ENCODE peak calls at places on chromosomes 4 and X, in seven cellular contexts. Z is endodermal cell, W is Peyer's patch, P is AG09309, I is fibroblast of pulmonary artery, L is fibroblast of mammary gland, A is HFF-Myc. Q is an unnamed sample.

GRCh38 chrX:19673334-19674040 is 158.2 kb upstream of the MAP3K15 start:
- DNase-seq in W (peak), A (peak), I (peak), P (peak), L (peak), Z (no peak), Q (no peak)

GRCh38 chr4:85368932-85369331 is 106.0 kb upstream of the ARHGAP24 start:
- DNase-seq in Z (no peak), I (no peak), P (no peak), A (no peak), W (no peak), L (no peak), Q (no peak)

GRCh38 chr4:176584031-176584430 is 208.7 kb downstream of the VEGFC start:
- DNase-seq in L (peak), P (no peak), I (no peak), A (no peak), W (no peak), Z (no peak), Q (no peak)

GRCh38 chr4:88737304-88738015 is 39.8 kb upstream of the NAP1L5 start:
- DNase-seq in L (peak), I (no peak), W (no peak), A (no peak), P (no peak), Z (peak), Q (peak)

GRCh38 chr4:82217986-82218715 is 155.6 kb downstream of the HNRNPD start:
- DNase-seq in A (no peak), I (peak), Z (no peak), P (no peak), W (no peak), L (no peak), Q (no peak)

GRCh38 chr4:134567461-134567860 is 365.9 kb upstream of the PABPC4L start:
- DNase-seq in Z (no peak), W (no peak), L (no peak), I (peak), A (no peak), P (no peak), Q (no peak)

GRCh38 chr4:153228512-153229145 is 24.4 kb downstream of the TRIM2 start:
- DNase-seq in P (no peak), W (no peak), A (no peak), L (no peak), I (peak), Z (no peak), Q (no peak)

GRCh38 chrX:10556405-10556804 is 64.0 kb downstream of the MID1 start:
- DNase-seq in A (no peak), Z (no peak), P (no peak), I (no peak), W (no peak), L (no peak), Q (no peak)

GRCh38 chr4:75391489-75392166 is 122.6 kb downstream of the RCHY1 start:
- DNase-seq in P (no peak), Z (no peak), I (no peak), L (no peak), A (no peak), W (no peak), Q (no peak)

GRCh38 chr4:89563431-89563830 is 255.8 kb upstream of the GPRIN3 start:
- DNase-seq in L (peak), I (peak), W (no peak), P (no peak), A (no peak), Z (no peak), Q (no peak)

GRCh38 chrX:44748014-44748413 is 95.8 kb upstream of the DUSP21 start:
- DNase-seq in Z (no peak), P (no peak), L (peak), I (peak), W (no peak), A (no peak), Q (no peak)

GRCh38 chr4:168735735-168736134 is 238.9 kb downstream of the PALLD start:
- DNase-seq in A (no peak), I (no peak), P (no peak), W (no peak), Z (no peak), L (no peak), Q (no peak)

GRCh38 chr4:147788791-147789190 is 56.9 kb downstream of the ARHGAP10 start:
- DNase-seq in W (no peak), I (no peak), Z (no peak), A (no peak), L (peak), P (no peak), Q (no peak)

GRCh38 chr4:20337261-20337664 is 85.6 kb downstream of the SLIT2 start:
- DNase-seq in L (peak), Z (peak), I (no peak), W (no peak), A (no peak), P (no peak), Q (no peak)

GRCh38 chr4:76067652-76068286 is 6.7 kb upstream of the ART3 start:
- DNase-seq in Z (peak), P (peak), I (peak), A (peak), L (peak), W (peak), Q (peak)

GRCh38 chr4:11042760-11043159 is 358.2 kb upstream of the CLNK start:
- DNase-seq in P (no peak), A (no peak), L (no peak), W (peak), Z (no peak), I (no peak), Q (no peak)

GRCh38 chrX:23896983-23897382 is 10.8 kb downstream of the APOO start:
- DNase-seq in I (no peak), A (no peak), P (no peak), W (no peak), L (peak), Z (no peak), Q (no peak)

GRCh38 chr4:106494066-106494465 is 125.5 kb upstream of the GIMD1 start:
- DNase-seq in I (no peak), P (no peak), W (no peak), L (peak), Z (no peak), A (no peak), Q (no peak)

GRCh38 chr4:95048296-95048695 is 290.5 kb downstream of the BMPR1B start:
- DNase-seq in Z (no peak), P (no peak), L (no peak), I (no peak), A (no peak), W (no peak), Q (no peak)

GRCh38 chr4:47930971-47931804 is 16.8 kb upstream of the NFXL1 start:
- DNase-seq in Z (no peak), L (peak), P (peak), W (peak), I (peak), A (no peak), Q (no peak)

GRCh38 chr4:112061418-112061817 is 83.8 kb upstream of the FAM241A start:
- DNase-seq in L (no peak), Z (peak), I (no peak), P (no peak), W (no peak), A (no peak), Q (no peak)

GRCh38 chrX:123859409-123859827 is 435 bp upstream of the XIAP start:
- DNase-seq in P (no peak), Z (no peak), L (no peak), A (no peak), W (peak), I (no peak), Q (no peak)

GRCh38 chr4:100314057-100314456 is 123.8 kb upstream of the DDIT4L start:
- DNase-seq in A (no peak), W (no peak), P (no peak), Z (peak), I (no peak), L (peak), Q (no peak)

GRCh38 chr4:12126476-12126875 is 697.8 kb upstream of the HS3ST1 start:
- DNase-seq in Z (no peak), W (no peak), P (no peak), A (no peak), L (no peak), I (no peak), Q (no peak)

DNA sequence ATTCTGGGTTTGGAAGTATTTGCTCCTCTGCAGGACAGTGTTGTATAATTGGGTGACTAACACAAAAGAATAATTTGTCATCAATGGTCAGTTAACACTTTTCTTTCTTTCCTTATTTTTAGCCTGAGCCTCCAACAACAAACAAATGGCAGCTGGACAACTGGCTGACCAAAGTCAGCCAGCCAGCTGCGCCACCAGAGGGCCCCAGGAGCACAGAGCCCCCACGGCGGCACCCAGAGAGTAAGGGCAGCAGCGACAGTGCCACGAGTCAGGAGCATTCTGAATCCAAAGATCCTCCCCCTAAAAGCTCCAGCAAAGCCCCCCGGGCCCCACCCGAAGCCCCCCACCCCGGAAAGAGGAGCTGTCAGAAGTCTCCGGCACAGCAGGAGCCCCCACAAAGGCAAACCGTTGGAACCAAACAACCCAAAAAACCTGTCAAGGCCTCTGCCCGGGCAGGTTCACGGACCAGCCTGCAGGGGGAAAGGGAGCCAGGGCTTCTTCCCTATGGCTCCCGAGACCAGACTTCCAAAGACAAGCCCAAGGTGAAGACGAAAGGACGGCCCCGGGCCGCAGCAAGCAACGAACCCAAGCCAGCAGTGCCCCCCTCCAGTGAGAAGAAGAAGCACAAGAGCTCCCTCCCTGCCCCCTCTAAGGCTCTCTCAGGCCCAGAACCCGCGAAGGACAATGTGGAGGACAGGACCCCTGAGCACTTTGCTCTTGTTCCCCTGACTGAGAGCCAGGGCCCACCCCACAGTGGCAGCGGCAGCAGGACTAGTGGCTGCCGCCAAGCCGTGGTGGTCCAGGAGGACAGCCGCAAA is 106.0 kb downstream of the KLHL8 start:
- DNase-seq in A (no peak), Z (peak), W (no peak), I (no peak), P (no peak), L (no peak), Q (no peak)
- TF ChIP-seq CTCF in A (peak), Z (peak), W (no peak), I (no peak), P (no peak), L (no peak), Q (no peak)

DNA sequence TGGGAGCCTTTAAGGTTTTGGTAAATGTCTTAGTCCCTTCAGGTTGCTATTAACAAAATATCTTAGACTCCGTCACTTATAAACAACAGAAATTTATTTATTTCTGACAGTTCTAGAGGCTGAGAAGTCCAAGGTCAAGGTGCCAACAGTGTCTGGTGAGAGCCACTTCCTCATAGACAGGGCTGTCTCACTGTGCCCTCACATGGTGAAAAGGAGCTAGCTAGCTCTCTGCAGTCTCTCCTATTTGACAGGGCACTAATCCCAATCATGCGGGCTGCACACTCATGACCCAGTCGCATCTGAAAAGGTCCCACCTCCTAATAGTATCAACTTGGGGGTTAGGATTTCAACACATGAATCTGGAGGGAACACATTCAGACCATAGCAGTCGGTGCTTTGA is 63.4 kb upstream of the KLF3 start:
- DNase-seq in A (no peak), P (no peak), L (no peak), Z (no peak), W (no peak), I (no peak), Q (no peak)
- TF ChIP-seq CTCF in A (no peak), P (no peak), L (no peak), Z (no peak), W (no peak), I (no peak), Q (peak)

GRCh38 chrX:53188763-53189162 is 36.2 kb downstream of the KDM5C start:
- DNase-seq in W (no peak), A (no peak), I (no peak), L (peak), P (no peak), Z (no peak), Q (no peak)

GRCh38 chrX:53193093-53193492 is 31.9 kb downstream of the KDM5C start:
- DNase-seq in L (no peak), Z (no peak), A (no peak), P (no peak), I (no peak), W (no peak), Q (no peak)

GRCh38 chrX:53186363-53186762 is 38.6 kb downstream of the KDM5C start:
- DNase-seq in L (peak), I (no peak), A (no peak), P (no peak), Z (no peak), W (no peak), Q (no peak)

GRCh38 chrX:53194308-53194707 is 30.7 kb downstream of the KDM5C start:
- DNase-seq in P (no peak), L (no peak), I (no peak), Z (no peak), W (no peak), A (no peak), Q (no peak)

DNA sequence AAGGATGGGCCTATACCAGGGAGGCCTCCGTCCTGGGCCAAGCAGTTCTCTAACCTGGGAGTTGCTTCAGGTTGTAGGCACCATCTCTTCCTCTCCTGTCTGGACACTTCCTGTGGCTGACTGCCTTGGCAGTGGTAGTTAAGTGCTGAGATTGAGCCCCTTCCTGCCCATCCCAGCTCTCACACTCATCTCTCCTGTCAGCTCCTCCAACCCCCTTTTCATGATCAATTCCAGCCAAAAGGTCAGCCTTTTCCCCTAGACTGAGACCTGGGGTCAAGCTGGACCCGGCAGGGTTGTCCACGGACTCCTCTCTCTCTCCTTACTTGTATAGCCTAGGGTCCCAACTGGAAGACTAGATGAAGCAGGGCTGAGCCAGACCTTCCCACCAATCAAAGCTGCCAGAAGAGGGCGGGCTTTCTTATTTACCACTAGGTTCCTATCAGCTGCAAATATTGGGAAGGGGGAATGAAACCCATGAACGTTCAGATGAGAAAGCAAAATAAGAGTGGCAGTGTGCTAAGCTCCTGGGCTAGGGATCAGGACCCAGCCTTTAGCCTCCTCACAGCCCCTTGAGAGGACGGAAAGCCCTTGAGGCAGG is 34.5 kb downstream of the KDM5C start:
- DNase-seq in L (peak), P (no peak), I (peak), A (no peak), Z (peak), W (no peak), Q (no peak)
- TF ChIP-seq CTCF in L (peak), P (peak), I (peak), A (peak), Z (peak), W (no peak), Q (peak)

GRCh38 chrX:21723097-21723496 is 34.8 kb downstream of the SMPX start:
- DNase-seq in I (no peak), Z (peak), A (no peak), P (no peak), W (no peak), L (peak), Q (no peak)

GRCh38 chrX:21725916-21726315 is 32.0 kb downstream of the SMPX start:
- DNase-seq in P (no peak), I (no peak), L (no peak), W (no peak), A (no peak), Z (no peak), Q (no peak)

GRCh38 chrX:21728276-21728968 is 29.5 kb downstream of the SMPX start:
- DNase-seq in W (no peak), A (no peak), P (no peak), Z (no peak), L (no peak), I (no peak), Q (no peak)

GRCh38 chrX:21723814-21724213 is 34.1 kb downstream of the SMPX start:
- DNase-seq in A (no peak), P (no peak), W (no peak), Z (no peak), L (no peak), I (no peak), Q (no peak)

DNA sequence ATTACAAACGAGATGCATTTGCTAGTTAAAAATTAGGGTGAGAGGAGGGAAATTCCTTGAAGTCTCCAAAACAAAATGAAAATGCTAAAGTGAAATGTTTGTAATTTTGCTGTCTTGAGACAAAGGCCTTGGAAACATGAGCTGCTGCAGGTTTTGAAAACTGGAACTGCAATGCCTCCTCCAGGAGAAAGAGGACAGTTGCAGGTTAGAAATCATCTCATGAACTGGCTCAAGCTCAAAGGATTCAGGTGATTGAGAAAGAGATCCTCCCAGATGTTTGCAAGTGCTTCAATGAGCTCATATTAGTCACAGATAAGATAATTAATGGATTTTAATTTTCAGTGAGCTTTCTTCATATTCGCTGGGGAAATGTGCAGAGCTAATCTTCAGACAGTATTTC is 32.4 kb downstream of the SMPX start:
- DNase-seq in W (no peak), P (no peak), I (peak), A (no peak), Z (no peak), L (peak), Q (no peak)
- TF ChIP-seq CTCF in W (peak), P (peak), I (peak), A (peak), Z (peak), L (peak), Q (peak)

DNA sequence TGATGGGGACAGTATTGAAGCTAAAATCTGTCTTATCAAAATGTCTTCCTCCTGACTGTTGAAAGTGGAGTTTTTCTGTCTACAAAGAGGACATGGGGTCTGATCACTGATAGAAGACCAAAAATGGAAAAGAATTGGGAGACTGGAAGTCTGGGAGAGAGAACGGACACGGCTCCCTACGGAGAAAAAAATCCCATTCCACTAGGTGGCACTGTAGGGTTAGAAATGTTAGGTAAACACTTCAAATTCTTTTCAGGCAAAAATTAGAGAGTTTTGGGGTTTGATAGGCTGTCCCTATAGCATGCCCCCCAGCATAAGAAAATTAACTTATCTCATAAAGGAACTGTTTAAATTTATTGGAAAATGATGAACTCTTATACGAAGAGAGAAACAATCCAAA is 200.5 kb downstream of the FAM133A start:
- DNase-seq in Z (peak), L (peak), W (no peak), I (peak), A (peak), P (no peak), Q (no peak)
- TF ChIP-seq CTCF in Z (peak), L (peak), W (peak), I (no peak), A (no peak), P (peak), Q (peak)

GRCh38 chrX:45980726-45981125 is 564.5 kb downstream of the ZNF674 start:
- DNase-seq in A (no peak), Z (no peak), L (no peak), W (no peak), P (no peak), I (peak), Q (no peak)
- TF ChIP-seq CTCF in A (no peak), Z (no peak), L (no peak), W (no peak), P (no peak), I (no peak), Q (no peak)

DNA sequence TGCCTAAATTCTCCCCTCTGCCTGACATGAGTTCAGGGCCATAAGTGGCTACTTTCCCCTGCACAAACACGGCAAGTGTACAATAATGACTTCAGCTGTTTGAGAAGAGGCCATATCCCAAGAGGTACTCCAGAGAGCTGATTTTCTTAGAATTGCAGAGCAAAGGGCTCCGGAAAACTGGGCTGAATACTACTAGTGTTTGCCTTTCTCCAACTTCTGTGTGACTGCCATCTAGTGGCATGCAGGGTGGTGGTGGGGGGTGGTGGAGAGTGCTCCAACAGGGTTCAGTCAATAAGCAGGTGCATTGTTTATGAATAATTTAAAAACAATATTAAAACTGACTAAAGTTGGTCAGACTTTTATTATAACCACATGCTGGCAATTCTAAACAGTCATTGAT is 130.0 kb downstream of the CHRDL1 start:
- DNase-seq in I (peak), A (peak), W (no peak), Z (peak), L (peak), P (peak), Q (peak)
- TF ChIP-seq CTCF in I (peak), A (peak), W (no peak), Z (peak), L (peak), P (peak), Q (peak)

DNA sequence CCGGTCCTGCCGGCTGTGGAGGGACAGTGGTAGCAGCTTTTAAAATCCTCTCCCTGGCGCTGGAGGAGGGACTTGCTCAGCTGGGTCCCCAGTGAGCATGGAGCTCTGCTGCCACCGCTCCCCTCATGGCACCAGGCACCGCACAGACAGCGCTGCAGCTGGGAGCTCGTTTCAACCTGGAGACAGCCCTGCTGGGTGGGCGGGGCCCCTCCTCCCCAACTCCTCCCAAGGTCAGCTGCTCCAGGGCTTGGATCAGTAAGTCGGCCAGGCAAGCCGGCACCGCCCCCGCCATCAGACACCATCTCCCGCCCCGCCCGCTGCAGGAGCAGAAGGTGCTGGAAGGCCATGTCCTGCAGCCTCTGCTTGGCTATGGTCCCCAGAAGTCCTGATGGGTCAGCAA is 16.4 kb downstream of the ZFYVE28 start:
- DNase-seq in L (no peak), Z (peak), W (peak), I (peak), P (no peak), A (no peak), Q (no peak)
- TF ChIP-seq CTCF in L (no peak), Z (peak), W (no peak), I (no peak), P (no peak), A (no peak), Q (no peak)